ENCODE peak calls at places on chromosome 22, in five cellular contexts. B, L, Q, G and Y are unnamed samples.

GRCh38 chr22:24190566-24191208 is 9.4 kb downstream of the SUSD2 start:
- DNase-seq in B (peak), L (no peak), Q (no peak), G (no peak), Y (no peak)

GRCh38 chr22:36334081-36334831 is 53.5 kb downstream of the MYH9 start:
- DNase-seq in B (no peak), L (peak), Q (no peak), G (no peak), Y (no peak)

GRCh38 chr22:29625090-29625825 is 21.8 kb downstream of the NF2 start:
- DNase-seq in B (peak), L (peak), Q (peak), G (no peak), Y (no peak)

GRCh38 chr22:29251981-29252978 is 15.5 kb downstream of the RHBDD3 start:
- DNase-seq in B (peak), L (no peak), Q (no peak), G (no peak), Y (no peak)

GRCh38 chr22:25645266-25645665 is 80.8 kb downstream of the GRK3 start:
- DNase-seq in B (no peak), L (no peak), Q (peak), G (no peak), Y (no peak)

GRCh38 chr22:42400811-42401547 is 31.2 kb downstream of the NFAM1 start:
- DNase-seq in B (no peak), L (no peak), Q (no peak), G (no peak), Y (no peak)

GRCh38 chr22:31044262-31044861 is 36.8 kb upstream of the SMTN start:
- DNase-seq in B (no peak), L (no peak), Q (peak), G (no peak), Y (no peak)

GRCh38 chr22:36528336-36528735 is 630 bp downstream of the EIF3D start:
- DNase-seq in B (peak), L (peak), Q (no peak), G (no peak), Y (no peak)

GRCh38 chr22:32994046-32994827 is 63.9 kb downstream of the SYN3 start:
- DNase-seq in B (no peak), L (no peak), Q (no peak), G (no peak), Y (no peak)

GRCh38 chr22:42060489-42060888 is 10.1 kb downstream of the NAGA start:
- DNase-seq in B (no peak), L (no peak), Q (no peak), G (no peak), Y (no peak)

GRCh38 chr22:35114296-35114980 is 48.5 kb downstream of the ISX start:
- DNase-seq in B (no peak), L (no peak), Q (no peak), G (no peak), Y (no peak)

GRCh38 chr22:31253949-31254348 is 38.3 kb downstream of the PIK3IP1 start:
- DNase-seq in B (no peak), L (no peak), Q (no peak), G (no peak), Y (no peak)

GRCh38 chr22:37016134-37016910 is 2.9 kb downstream of the TST start:
- DNase-seq in B (no peak), L (no peak), Q (no peak), G (no peak), Y (no peak)

GRCh38 chr22:35868938-35869337 is 151.3 kb downstream of the APOL5 start:
- DNase-seq in B (no peak), L (no peak), Q (peak), G (no peak), Y (no peak)

GRCh38 chr22:45525480-45525879 is 22.8 kb downstream of the FBLN1 start:
- DNase-seq in B (no peak), L (no peak), Q (no peak), G (no peak), Y (no peak)
- H3K4me3 ChIP-seq in B (no peak), L (no peak), Q (no peak), G (no peak), Y (no peak)

GRCh38 chr22:38465673-38466490 is 2.0 kb upstream of the KDELR3 start:
- DNase-seq in B (no peak), L (no peak), Q (no peak), G (no peak), Y (no peak)

GRCh38 chr22:38469306-38469781 is 1.4 kb downstream of the KDELR3 start:
- DNase-seq in B (no peak), L (no peak), Q (no peak), G (no peak), Y (no peak)

GRCh38 chr22:38467904-38468760 is at the start of gene KDELR3:
- DNase-seq in B (peak), L (peak), Q (peak), G (no peak), Y (peak)

GRCh38 chr22:38468761-38469305 is 937 bp downstream of the KDELR3 start:
- DNase-seq in B (no peak), L (no peak), Q (no peak), G (no peak), Y (no peak)

DNA sequence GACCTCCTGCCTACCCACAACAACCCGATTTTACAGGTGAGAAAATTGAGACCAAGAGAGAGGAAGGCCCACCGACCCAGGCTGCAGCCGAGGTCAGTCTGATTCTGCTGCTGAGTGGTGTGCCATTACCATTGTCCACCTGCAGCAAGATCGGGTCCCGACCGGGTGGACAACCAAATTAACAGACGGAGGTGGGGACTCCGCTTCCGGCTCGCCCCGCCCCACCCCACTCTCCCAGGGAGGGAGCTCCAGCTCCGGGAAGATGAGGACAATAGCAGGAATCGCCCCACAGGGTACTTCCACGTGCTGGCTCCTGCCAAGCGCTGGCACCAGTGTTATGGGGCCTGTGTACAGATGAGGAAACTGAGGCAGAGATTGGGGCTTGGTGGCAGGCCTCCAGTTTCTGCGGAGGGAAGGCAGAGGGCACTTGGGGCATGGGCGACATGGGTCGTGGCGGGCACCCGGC is 425 bp upstream of the KDELR3 start:
- DNase-seq in B (no peak), L (peak), Q (no peak), G (no peak), Y (no peak)
- H3K9ac ChIP-seq in B (peak), L (peak), Q (peak), G (no peak), Y (peak)

DNA sequence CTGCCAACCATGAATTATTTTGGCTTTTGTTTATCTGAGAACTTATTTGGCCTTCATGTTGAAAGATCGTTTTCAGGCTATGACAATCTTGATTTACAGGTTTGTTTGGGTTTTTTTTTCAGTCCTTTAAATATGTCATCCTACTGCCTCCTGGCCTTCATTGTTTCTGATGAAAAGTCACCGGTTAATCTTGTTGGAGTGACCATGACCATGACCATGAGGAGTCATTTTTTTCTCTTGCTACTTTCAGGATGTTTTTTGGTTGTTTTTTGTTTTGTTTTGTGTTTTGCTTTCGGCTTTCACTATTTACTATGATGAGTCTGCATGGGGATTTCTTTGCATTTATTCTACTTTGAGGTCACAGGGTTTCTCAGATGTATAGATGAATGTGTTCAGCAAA is 81.6 kb downstream of the BRD1 start:
- DNase-seq in B (no peak), L (no peak), Q (no peak), G (no peak), Y (no peak)
- TF ChIP-seq RAD21 in B (no peak), L (no peak), Q (no peak), G (no peak), Y (no peak)

GRCh38 chr22:46087816-46088277 is 62.5 kb upstream of the PPARA start:
- DNase-seq in B (peak), L (peak), Q (peak), G (no peak), Y (no peak)
- H3K4me3 ChIP-seq in B (peak), L (peak), Q (no peak), G (no peak), Y (no peak)

GRCh38 chr22:49308300-49308699 is 519.4 kb downstream of the BRD1 start:
- DNase-seq in B (no peak), L (no peak), Q (no peak), G (no peak), Y (no peak)

GRCh38 chr22:49307071-49307830 is 520.4 kb downstream of the BRD1 start:
- DNase-seq in B (no peak), L (no peak), Q (no peak), G (no peak), Y (no peak)

GRCh38 chr22:49305966-49306631 is 521.6 kb downstream of the BRD1 start:
- DNase-seq in B (no peak), L (no peak), Q (no peak), G (no peak), Y (no peak)

GRCh38 chr22:49306632-49306975 is 521.1 kb downstream of the BRD1 start:
- DNase-seq in B (no peak), L (no peak), Q (no peak), G (no peak), Y (no peak)

GRCh38 chr22:49307870-49308269 is 519.8 kb downstream of the BRD1 start:
- DNase-seq in B (no peak), L (no peak), Q (no peak), G (no peak), Y (no peak)
- H3K9ac ChIP-seq in B (no peak), L (no peak), Q (no peak), G (no peak), Y (no peak)

DNA sequence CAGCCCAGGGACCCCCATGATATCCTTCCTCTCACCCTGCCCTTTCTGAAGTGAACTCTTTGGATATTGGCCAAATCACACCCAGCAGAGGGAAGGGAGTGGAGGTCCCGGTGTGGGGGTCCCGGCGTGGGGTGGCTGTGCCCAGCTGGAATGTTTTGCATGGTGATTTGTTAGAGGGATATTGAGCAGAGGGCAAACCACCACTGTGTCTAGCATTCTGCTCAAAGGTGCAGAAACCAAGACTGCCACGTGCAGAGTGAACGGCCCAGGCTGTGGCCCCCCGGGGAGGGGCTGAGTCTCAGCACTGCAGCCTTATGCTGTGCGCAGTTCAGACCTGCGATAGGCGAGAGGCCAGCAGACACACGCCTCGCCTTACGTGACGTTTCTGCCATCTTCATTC is 7.9 kb upstream of the BID start:
- DNase-seq in B (no peak), L (no peak), Q (no peak), G (no peak), Y (no peak)
- TF ChIP-seq RAD21 in B (no peak), L (no peak), Q (no peak), G (no peak), Y (no peak)

GRCh38 chr22:20257474-20258299 is 10.4 kb downstream of the RTN4R start:
- DNase-seq in B (no peak), L (no peak), Q (no peak), G (no peak), Y (no peak)

GRCh38 chr22:20260071-20260722 is 7.9 kb downstream of the RTN4R start:
- DNase-seq in B (no peak), L (peak), Q (no peak), G (no peak), Y (no peak)

GRCh38 chr22:20259336-20259705 is 8.8 kb downstream of the RTN4R start:
- DNase-seq in B (no peak), L (peak), Q (no peak), G (no peak), Y (no peak)

GRCh38 chr22:20256562-20257473 is 11.3 kb downstream of the RTN4R start:
- DNase-seq in B (peak), L (peak), Q (no peak), G (no peak), Y (no peak)

GRCh38 chr22:20258584-20259335 is 9.4 kb downstream of the RTN4R start:
- DNase-seq in B (peak), L (peak), Q (no peak), G (no peak), Y (no peak)
- H3K4me3 ChIP-seq in B (no peak), L (no peak), Q (no peak), G (no peak), Y (no peak)

GRCh38 chr22:40025856-40026255 is 31.1 kb downstream of the FAM83F start:
- DNase-seq in B (no peak), L (no peak), Q (no peak), G (no peak), Y (no peak)

GRCh38 chr22:40022536-40023225 is 27.9 kb downstream of the FAM83F start:
- DNase-seq in B (no peak), L (no peak), Q (no peak), G (no peak), Y (no peak)

GRCh38 chr22:40023226-40023925 is 28.6 kb downstream of the FAM83F start:
- DNase-seq in B (no peak), L (no peak), Q (no peak), G (no peak), Y (no peak)

GRCh38 chr22:40026641-40027040 is 31.9 kb downstream of the FAM83F start:
- DNase-seq in B (no peak), L (no peak), Q (no peak), G (no peak), Y (no peak)

GRCh38 chr22:40024201-40025061 is 29.7 kb downstream of the FAM83F start:
- DNase-seq in B (peak), L (peak), Q (peak), G (no peak), Y (peak)
- H3K9ac ChIP-seq in B (no peak), L (peak), Q (no peak), G (no peak), Y (no peak)